ENCODE peak calls at places on chromosome 3, in four cellular contexts. One of them, this sample, is unnamed.
A peak's percentile ranks its signal among the peaks of the same experiment; 100 is the strongest.

GRCh38 chr3:168048414-168049330 is 47.1 kb downstream of the GOLIM4 start:
- DNase-seq in heart left ventricle: no peak
- DNase-seq in sigmoid colon: no peak
- DNase-seq in heart right ventricle: no peak
- DNase-seq in this sample: no peak

GRCh38 chr3:106552401-106553043 is 683.7 kb upstream of the CBLB start:
- DNase-seq in heart left ventricle: no peak
- DNase-seq in sigmoid colon: no peak
- DNase-seq in heart right ventricle: no peak
- DNase-seq in this sample: no peak

GRCh38 chr3:131900891-131901290 is 133.9 kb downstream of the CPNE4 start:
- DNase-seq in heart left ventricle: no peak
- DNase-seq in sigmoid colon: no peak
- DNase-seq in heart right ventricle: no peak
- DNase-seq in this sample: no peak

GRCh38 chr3:78221796-78222195 is 1181.9 kb downstream of the ROBO2 start:
- DNase-seq in heart left ventricle: no peak
- DNase-seq in sigmoid colon: no peak
- DNase-seq in heart right ventricle: no peak
- DNase-seq in this sample: no peak

GRCh38 chr3:193938613-193939012 is 197.3 kb upstream of the HES1 start:
- DNase-seq in heart left ventricle: no peak
- DNase-seq in sigmoid colon: no peak
- DNase-seq in heart right ventricle: no peak
- DNase-seq in this sample: no peak

GRCh38 chr3:20405731-20406130 is 219.7 kb upstream of the SGO1 start:
- DNase-seq in heart left ventricle: no peak
- DNase-seq in sigmoid colon: no peak
- DNase-seq in heart right ventricle: no peak
- DNase-seq in this sample: no peak

GRCh38 chr3:115836944-115837343 is 213.6 kb downstream of the GAP43 start:
- DNase-seq in heart left ventricle: no peak
- DNase-seq in sigmoid colon: no peak
- DNase-seq in heart right ventricle: no peak
- DNase-seq in this sample: no peak

GRCh38 chr3:123286308-123287023 is 84.7 kb downstream of the SEC22A start:
- DNase-seq in heart left ventricle: no peak
- DNase-seq in sigmoid colon: peak; percentile 57
- DNase-seq in heart right ventricle: peak; percentile 44
- DNase-seq in this sample: no peak

GRCh38 chr3:171646357-171647133 is 163.7 kb downstream of the PLD1 start:
- DNase-seq in heart left ventricle: peak; percentile 54
- DNase-seq in sigmoid colon: no peak
- DNase-seq in heart right ventricle: peak; percentile 57
- DNase-seq in this sample: no peak

GRCh38 chr3:51559266-51559907 is 20.9 kb downstream of the RAD54L2 start:
- DNase-seq in heart left ventricle: no peak
- DNase-seq in sigmoid colon: peak; percentile 77
- DNase-seq in heart right ventricle: peak; percentile 55
- DNase-seq in this sample: no peak

GRCh38 chr3:72380193-72380592 is 468.1 kb downstream of the SHQ1 start:
- DNase-seq in heart left ventricle: no peak
- DNase-seq in sigmoid colon: no peak
- DNase-seq in heart right ventricle: no peak
- DNase-seq in this sample: no peak

GRCh38 chr3:134916276-134916961 is 121.4 kb downstream of the EPHB1 start:
- DNase-seq in heart left ventricle: no peak
- DNase-seq in sigmoid colon: no peak
- DNase-seq in heart right ventricle: no peak
- DNase-seq in this sample: no peak

GRCh38 chr3:43964640-43965039 is 273.9 kb downstream of the ABHD5 start:
- DNase-seq in heart left ventricle: no peak
- DNase-seq in sigmoid colon: no peak
- DNase-seq in heart right ventricle: no peak
- DNase-seq in this sample: no peak

GRCh38 chr3:124998247-124998630 is 57.6 kb downstream of the HEG1 start:
- DNase-seq in heart left ventricle: no peak
- DNase-seq in sigmoid colon: no peak
- DNase-seq in heart right ventricle: no peak
- DNase-seq in this sample: no peak

GRCh38 chr3:102031834-102032233 is 182.5 kb downstream of the NFKBIZ start:
- DNase-seq in heart left ventricle: no peak
- DNase-seq in sigmoid colon: no peak
- DNase-seq in heart right ventricle: no peak
- DNase-seq in this sample: no peak

GRCh38 chr3:110067527-110067926 is 730.2 kb upstream of the DPPA4 start:
- DNase-seq in heart left ventricle: no peak
- DNase-seq in sigmoid colon: no peak
- DNase-seq in heart right ventricle: no peak
- DNase-seq in this sample: no peak

GRCh38 chr3:69823710-69824109 is 84.4 kb downstream of the MITF start:
- DNase-seq in heart left ventricle: no peak
- DNase-seq in sigmoid colon: no peak
- DNase-seq in heart right ventricle: no peak
- DNase-seq in this sample: no peak

GRCh38 chr3:82654708-82655107 is 893.3 kb upstream of the GBE1 start:
- DNase-seq in heart left ventricle: no peak
- DNase-seq in sigmoid colon: no peak
- DNase-seq in heart right ventricle: no peak
- DNase-seq in this sample: no peak

GRCh38 chr3:923161-923910 is 169.5 kb upstream of the CNTN6 start:
- DNase-seq in heart left ventricle: no peak
- DNase-seq in sigmoid colon: no peak
- DNase-seq in heart right ventricle: no peak
- DNase-seq in this sample: no peak

GRCh38 chr3:175679582-175679981 is 820.4 kb downstream of the NAALADL2 start:
- DNase-seq in heart left ventricle: no peak
- DNase-seq in sigmoid colon: no peak
- DNase-seq in heart right ventricle: no peak
- DNase-seq in this sample: no peak

GRCh38 chr3:9828801-9829755 is 14.7 kb downstream of the RPUSD3 start:
- DNase-seq in heart left ventricle: no peak
- DNase-seq in sigmoid colon: peak; percentile 49
- DNase-seq in heart right ventricle: no peak
- DNase-seq in this sample: no peak

GRCh38 chr3:179652467-179653105 is at the start of gene USP13:
- DNase-seq in heart left ventricle: peak; percentile 79
- DNase-seq in sigmoid colon: peak; percentile 83
- DNase-seq in heart right ventricle: peak; percentile 58
- DNase-seq in this sample: peak; percentile 86

GRCh38 chr3:113485161-113485609 is 29.8 kb downstream of the SPICE1 start:
- DNase-seq in heart left ventricle: no peak
- DNase-seq in sigmoid colon: no peak
- DNase-seq in heart right ventricle: no peak
- DNase-seq in this sample: no peak

GRCh38 chr3:59660852-59661624 is 611.2 kb upstream of the CFAP20DC start:
- DNase-seq in heart left ventricle: no peak
- DNase-seq in sigmoid colon: no peak
- DNase-seq in heart right ventricle: no peak
- DNase-seq in this sample: no peak

GRCh38 chr3:175146258-175146657 is 287.1 kb downstream of the NAALADL2 start:
- DNase-seq in heart left ventricle: no peak
- DNase-seq in sigmoid colon: no peak
- DNase-seq in heart right ventricle: no peak
- DNase-seq in this sample: no peak

GRCh38 chr3:24386458-24386857 is 108.2 kb downstream of the THRB start:
- DNase-seq in heart left ventricle: no peak
- DNase-seq in sigmoid colon: no peak
- DNase-seq in heart right ventricle: no peak
- DNase-seq in this sample: no peak

GRCh38 chr3:48679416-48680380 is 6.0 kb downstream of the NCKIPSD start:
- DNase-seq in heart left ventricle: no peak
- DNase-seq in sigmoid colon: no peak
- DNase-seq in heart right ventricle: no peak
- DNase-seq in this sample: no peak

GRCh38 chr3:193788189-193788946 is 195.4 kb downstream of the OPA1 start:
- DNase-seq in heart left ventricle: peak; percentile 64
- DNase-seq in sigmoid colon: peak; percentile 84
- DNase-seq in heart right ventricle: peak; percentile 76
- DNase-seq in this sample: peak; percentile 75

GRCh38 chr3:69822501-69822900 is 83.2 kb downstream of the MITF start:
- DNase-seq in heart left ventricle: no peak
- DNase-seq in sigmoid colon: no peak
- DNase-seq in heart right ventricle: no peak
- DNase-seq in this sample: no peak

GRCh38 chr3:119630562-119631329 is 29.6 kb downstream of the POPDC2 start:
- DNase-seq in heart left ventricle: no peak
- DNase-seq in sigmoid colon: no peak
- DNase-seq in heart right ventricle: no peak
- DNase-seq in this sample: peak; percentile 50

GRCh38 chr3:70990723-70991122 is 592.8 kb downstream of the FOXP1 start:
- DNase-seq in heart left ventricle: no peak
- DNase-seq in sigmoid colon: no peak
- DNase-seq in heart right ventricle: no peak
- DNase-seq in this sample: no peak

GRCh38 chr3:94927175-94927574 is 864.3 kb downstream of the NSUN3 start:
- DNase-seq in heart left ventricle: no peak
- DNase-seq in sigmoid colon: no peak
- DNase-seq in heart right ventricle: no peak
- DNase-seq in this sample: no peak

GRCh38 chr3:23452408-23452807 is 249.3 kb downstream of the UBE2E2 start:
- DNase-seq in heart left ventricle: no peak
- DNase-seq in sigmoid colon: no peak
- DNase-seq in heart right ventricle: no peak
- DNase-seq in this sample: no peak

GRCh38 chr3:13211605-13212210 is 138.5 kb upstream of the IQSEC1 start:
- DNase-seq in heart left ventricle: no peak
- DNase-seq in sigmoid colon: no peak
- DNase-seq in heart right ventricle: no peak
- DNase-seq in this sample: peak; percentile 16

GRCh38 chr3:134775831-134776230 is 19.2 kb upstream of the EPHB1 start:
- DNase-seq in heart left ventricle: no peak
- DNase-seq in sigmoid colon: no peak
- DNase-seq in heart right ventricle: no peak
- DNase-seq in this sample: no peak

GRCh38 chr3:93969443-93969842 is 4.3 kb downstream of the PROS1 start:
- DNase-seq in heart left ventricle: no peak
- DNase-seq in sigmoid colon: no peak
- DNase-seq in heart right ventricle: no peak
- DNase-seq in this sample: no peak

GRCh38 chr3:190077646-190078045 is 43.1 kb downstream of the P3H2 start:
- DNase-seq in heart left ventricle: no peak
- DNase-seq in sigmoid colon: no peak
- DNase-seq in heart right ventricle: no peak
- DNase-seq in this sample: no peak

DNA sequence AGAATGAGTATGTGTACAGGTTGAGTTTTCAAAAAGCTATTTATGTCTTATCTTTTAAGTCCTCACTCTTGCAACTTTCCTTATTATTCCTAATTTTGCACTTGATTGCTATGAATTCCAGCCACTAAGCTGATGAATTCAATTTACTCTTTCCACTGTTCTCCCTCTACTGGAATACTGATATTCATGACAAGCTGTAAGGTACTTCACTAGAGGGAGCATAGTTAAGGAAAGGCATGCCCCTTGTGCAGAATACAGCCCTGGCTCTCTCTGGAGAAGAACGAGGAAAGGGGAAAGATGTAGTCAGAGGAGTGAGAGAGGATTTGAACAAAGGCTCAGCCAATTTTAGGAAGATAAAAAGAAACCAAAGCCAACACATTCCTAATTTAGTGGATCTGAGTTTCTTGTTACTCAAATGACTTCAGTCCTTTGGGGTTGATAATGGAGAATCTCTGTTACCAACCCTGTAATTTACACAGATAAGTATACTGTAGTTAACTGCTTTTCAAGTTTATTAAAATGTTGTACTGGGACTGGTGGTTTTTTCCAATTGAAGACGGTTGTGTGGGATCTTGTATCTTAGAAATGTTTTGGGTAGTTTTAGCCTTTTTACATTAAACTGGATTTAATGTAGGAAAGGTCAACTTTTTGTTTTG is 4.0 kb downstream of the SCAANT1 start:
- DNase-seq in heart left ventricle: no peak
- DNase-seq in sigmoid colon: no peak
- DNase-seq in heart right ventricle: no peak
- DNase-seq in this sample: no peak
- TF ChIP-seq CTCF in heart left ventricle: peak; percentile 32
- TF ChIP-seq CTCF in sigmoid colon: peak; percentile 11
- TF ChIP-seq CTCF in heart right ventricle: peak; percentile 55
- TF ChIP-seq CTCF in this sample: no peak

DNA sequence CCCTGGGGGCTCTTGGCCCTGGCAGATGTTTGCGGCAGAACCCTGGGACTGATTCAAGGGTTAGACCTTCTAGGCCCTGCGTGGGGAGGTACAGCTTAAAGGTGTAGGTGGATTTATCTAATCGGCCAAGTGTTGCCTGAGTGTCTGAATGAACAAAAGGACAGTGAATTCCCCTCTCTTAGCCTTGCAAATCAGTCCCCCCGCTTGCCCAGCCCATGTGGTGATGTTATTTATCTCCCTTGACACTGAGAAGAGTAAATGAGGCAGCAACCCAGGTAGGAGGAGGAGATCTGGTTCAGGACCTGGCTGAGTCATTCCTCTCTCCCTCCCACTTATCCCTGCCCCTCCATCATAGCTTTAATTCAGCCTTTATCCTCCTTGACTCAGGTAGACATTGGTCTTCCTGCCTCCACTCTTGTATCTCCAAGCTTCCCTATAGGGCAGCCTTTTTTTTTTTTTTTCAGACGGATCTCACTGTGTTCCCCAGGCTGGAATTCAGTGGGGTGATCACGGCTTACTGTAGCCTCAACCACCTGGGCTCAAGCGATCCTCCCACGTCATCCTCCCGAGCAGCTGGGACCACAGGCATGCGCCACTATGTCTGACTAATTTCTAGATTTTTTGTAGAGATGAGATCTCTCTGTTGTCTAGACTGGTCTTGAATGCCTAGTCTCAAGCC is 54.7 kb downstream of the MAGEF1 start:
- DNase-seq in heart left ventricle: no peak
- DNase-seq in sigmoid colon: no peak
- DNase-seq in heart right ventricle: no peak
- DNase-seq in this sample: no peak
- H3K4me1 ChIP-seq in heart left ventricle: peaks cover 3% of the 10 kb centered on the region
- H3K4me1 ChIP-seq in sigmoid colon: no peaks in the 10 kb centered on the region
- H3K4me1 ChIP-seq in heart right ventricle: no peaks in the 10 kb centered on the region
- H3K4me1 ChIP-seq in this sample: no peaks in the 10 kb centered on the region

GRCh38 chr3:16885948-16886683 is 1.4 kb downstream of the PLCL2 start:
- DNase-seq in heart left ventricle: no peak
- DNase-seq in sigmoid colon: no peak
- DNase-seq in heart right ventricle: no peak
- DNase-seq in this sample: no peak

GRCh38 chr3:16884084-16884747 is 539 bp upstream of the PLCL2 start:
- DNase-seq in heart left ventricle: peak; percentile 85
- DNase-seq in sigmoid colon: peak; percentile 77
- DNase-seq in heart right ventricle: peak; percentile 74
- DNase-seq in this sample: peak; percentile 81

GRCh38 chr3:16884748-16885587 is at the start of gene PLCL2:
- DNase-seq in heart left ventricle: peak; percentile 56
- DNase-seq in sigmoid colon: peak; percentile 74
- DNase-seq in heart right ventricle: no peak
- DNase-seq in this sample: peak; percentile 56

GRCh38 chr3:16887130-16887529 is 2.4 kb downstream of the PLCL2 start:
- DNase-seq in heart left ventricle: no peak
- DNase-seq in sigmoid colon: no peak
- DNase-seq in heart right ventricle: no peak
- DNase-seq in this sample: no peak

GRCh38 chr3:16885588-16885903 is 791 bp downstream of the PLCL2 start:
- DNase-seq in heart left ventricle: no peak
- DNase-seq in sigmoid colon: no peak
- DNase-seq in heart right ventricle: no peak
- DNase-seq in this sample: no peak
- H3K27me3 ChIP-seq in heart left ventricle: no peaks in the 10 kb centered on the region
- H3K27me3 ChIP-seq in sigmoid colon: no peaks in the 10 kb centered on the region
- H3K27me3 ChIP-seq in heart right ventricle: no peaks in the 10 kb centered on the region
- H3K27me3 ChIP-seq in this sample: no peaks in the 10 kb centered on the region

GRCh38 chr3:41450416-41451231 is 251.3 kb downstream of the CTNNB1 start:
- DNase-seq in heart left ventricle: no peak
- DNase-seq in sigmoid colon: no peak
- DNase-seq in heart right ventricle: no peak
- DNase-seq in this sample: no peak
- TF ChIP-seq CTCF in heart left ventricle: no peak
- TF ChIP-seq CTCF in sigmoid colon: no peak
- TF ChIP-seq CTCF in heart right ventricle: peak; percentile 15
- TF ChIP-seq CTCF in this sample: no peak

This sample was measured in psoas muscle.